ENCODE peak calls at places on chromosomes 12 and 14, in ten cellular contexts. One of them, this sample, is unnamed.

GRCh38 chr14:52906141-52906601 is 44.7 kb downstream of the FERMT2 start:
- DNase-seq in spleen: no peak
- DNase-seq in right lobe of liver: no peak
- DNase-seq in NB4: no peak
- DNase-seq in prostate gland: no peak
- DNase-seq in K562: no peak
- DNase-seq in gastrocnemius medialis: no peak
- DNase-seq in tibial nerve: no peak
- DNase-seq in esophagus squamous epithelium: no peak
- DNase-seq in upper lobe of left lung: no peak
- DNase-seq in this sample: no peak

GRCh38 chr14:23302290-23303225 is at the start of gene PPP1R3E:
- DNase-seq in prostate gland: peak
- DNase-seq in right lobe of liver: peak
- DNase-seq in gastrocnemius medialis: peak
- DNase-seq in NB4: peak
- DNase-seq in spleen: peak
- DNase-seq in upper lobe of left lung: peak
- DNase-seq in K562: peak
- DNase-seq in tibial nerve: no peak
- DNase-seq in esophagus squamous epithelium: no peak
- DNase-seq in this sample: peak

GRCh38 chr12:113812431-113813228 is 153.5 kb downstream of the RBM19 start:
- DNase-seq in right lobe of liver: no peak
- DNase-seq in gastrocnemius medialis: no peak
- DNase-seq in prostate gland: no peak
- DNase-seq in esophagus squamous epithelium: no peak
- DNase-seq in spleen: no peak
- DNase-seq in upper lobe of left lung: no peak
- DNase-seq in NB4: no peak
- DNase-seq in tibial nerve: no peak
- DNase-seq in K562: no peak
- DNase-seq in this sample: no peak

GRCh38 chr12:105480162-105480561 is 149.7 kb downstream of the C12orf75 start:
- DNase-seq in tibial nerve: no peak
- DNase-seq in K562: no peak
- DNase-seq in esophagus squamous epithelium: no peak
- DNase-seq in prostate gland: no peak
- DNase-seq in NB4: no peak
- DNase-seq in right lobe of liver: no peak
- DNase-seq in upper lobe of left lung: no peak
- DNase-seq in spleen: no peak
- DNase-seq in gastrocnemius medialis: no peak
- DNase-seq in this sample: no peak

GRCh38 chr12:54304187-54304810 is 3.5 kb upstream of the NFE2 start:
- DNase-seq in prostate gland: peak
- DNase-seq in tibial nerve: peak
- DNase-seq in right lobe of liver: peak
- DNase-seq in NB4: peak
- DNase-seq in upper lobe of left lung: peak
- DNase-seq in spleen: peak
- DNase-seq in gastrocnemius medialis: peak
- DNase-seq in K562: peak
- DNase-seq in esophagus squamous epithelium: peak
- DNase-seq in this sample: peak

GRCh38 chr14:59126714-59127436 is 61.6 kb upstream of the DAAM1 start:
- DNase-seq in right lobe of liver: no peak
- DNase-seq in upper lobe of left lung: no peak
- DNase-seq in spleen: no peak
- DNase-seq in esophagus squamous epithelium: no peak
- DNase-seq in prostate gland: peak
- DNase-seq in K562: peak
- DNase-seq in NB4: peak
- DNase-seq in gastrocnemius medialis: no peak
- DNase-seq in tibial nerve: peak
- DNase-seq in this sample: peak

GRCh38 chr12:81141220-81141619 is 63.3 kb downstream of the ACSS3 start:
- DNase-seq in right lobe of liver: no peak
- DNase-seq in gastrocnemius medialis: no peak
- DNase-seq in spleen: no peak
- DNase-seq in esophagus squamous epithelium: no peak
- DNase-seq in upper lobe of left lung: no peak
- DNase-seq in K562: no peak
- DNase-seq in tibial nerve: no peak
- DNase-seq in NB4: no peak
- DNase-seq in prostate gland: no peak
- DNase-seq in this sample: no peak

GRCh38 chr14:81313200-81313599 is 86.9 kb downstream of the STON2 start:
- DNase-seq in right lobe of liver: no peak
- DNase-seq in upper lobe of left lung: no peak
- DNase-seq in gastrocnemius medialis: no peak
- DNase-seq in prostate gland: no peak
- DNase-seq in K562: no peak
- DNase-seq in NB4: no peak
- DNase-seq in esophagus squamous epithelium: no peak
- DNase-seq in spleen: no peak
- DNase-seq in tibial nerve: no peak
- DNase-seq in this sample: no peak

DNA sequence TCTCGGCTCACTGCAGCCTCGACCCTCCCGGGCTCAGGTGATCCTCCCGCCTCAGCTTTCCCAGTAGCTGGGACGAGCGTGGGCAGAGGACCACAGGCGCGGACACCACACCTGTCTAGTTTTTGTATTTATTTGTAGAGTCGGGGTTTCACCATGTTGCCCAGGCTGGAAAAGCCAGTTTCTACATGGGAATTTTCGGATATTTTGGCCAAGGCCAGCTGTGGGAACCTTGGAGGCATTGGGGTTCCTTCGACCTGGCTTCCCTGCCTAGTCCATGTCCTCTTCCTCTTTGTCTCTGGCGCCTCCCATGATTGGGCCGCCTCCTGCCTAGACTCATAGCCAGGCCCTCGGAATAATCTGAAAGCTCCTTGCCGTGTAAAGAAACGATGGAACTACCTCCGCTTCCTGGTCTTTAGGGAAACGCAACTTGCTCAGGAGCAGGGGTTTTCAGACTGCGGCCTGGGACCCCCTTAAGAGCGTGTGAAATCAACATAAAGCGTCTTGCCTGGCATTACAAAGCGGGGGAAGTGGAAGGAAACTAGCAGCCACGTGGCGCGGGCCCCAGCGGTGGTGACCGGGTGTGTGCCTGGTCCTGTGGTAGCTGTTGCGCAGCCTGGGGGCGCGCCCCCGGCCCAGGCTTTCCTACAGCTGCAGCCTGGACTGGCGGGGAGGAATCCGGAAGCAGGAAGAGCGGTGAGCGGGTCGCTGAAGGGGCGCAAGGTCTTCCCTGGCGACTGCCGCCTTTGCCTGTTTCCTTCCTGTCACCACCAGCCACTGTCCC is 1.4 kb upstream of the HSP90AA1 start:
- DNase-seq in spleen: peak
- DNase-seq in K562: peak
- DNase-seq in right lobe of liver: peak
- DNase-seq in NB4: peak
- DNase-seq in prostate gland: peak
- DNase-seq in upper lobe of left lung: peak
- DNase-seq in esophagus squamous epithelium: no peak
- DNase-seq in gastrocnemius medialis: peak
- DNase-seq in tibial nerve: peak
- DNase-seq in this sample: no peak
- TF ChIP-seq POLR2A in spleen: no peak
- TF ChIP-seq POLR2A in K562: no peak
- TF ChIP-seq POLR2A in right lobe of liver: no peak
- TF ChIP-seq POLR2A in NB4: peak
- TF ChIP-seq POLR2A in prostate gland: peak
- TF ChIP-seq POLR2A in upper lobe of left lung: no peak
- TF ChIP-seq POLR2A in esophagus squamous epithelium: no peak
- TF ChIP-seq POLR2A in gastrocnemius medialis: no peak
- TF ChIP-seq POLR2A in tibial nerve: peak
- TF ChIP-seq POLR2A in this sample: no peak

GRCh38 chr12:104218935-104219334 is 3.4 kb downstream of the TXNRD1 start:
- DNase-seq in NB4: peak
- DNase-seq in spleen: no peak
- DNase-seq in right lobe of liver: no peak
- DNase-seq in upper lobe of left lung: no peak
- DNase-seq in tibial nerve: no peak
- DNase-seq in esophagus squamous epithelium: no peak
- DNase-seq in prostate gland: no peak
- DNase-seq in gastrocnemius medialis: no peak
- DNase-seq in K562: no peak
- DNase-seq in this sample: no peak

GRCh38 chr12:104212516-104212915 is 3.1 kb upstream of the TXNRD1 start:
- DNase-seq in tibial nerve: no peak
- DNase-seq in gastrocnemius medialis: no peak
- DNase-seq in upper lobe of left lung: no peak
- DNase-seq in prostate gland: no peak
- DNase-seq in esophagus squamous epithelium: no peak
- DNase-seq in K562: no peak
- DNase-seq in spleen: no peak
- DNase-seq in right lobe of liver: no peak
- DNase-seq in NB4: no peak
- DNase-seq in this sample: no peak

GRCh38 chr12:104216461-104217058 is 981 bp downstream of the TXNRD1 start:
- DNase-seq in spleen: no peak
- DNase-seq in NB4: no peak
- DNase-seq in right lobe of liver: no peak
- DNase-seq in upper lobe of left lung: no peak
- DNase-seq in gastrocnemius medialis: no peak
- DNase-seq in prostate gland: no peak
- DNase-seq in esophagus squamous epithelium: no peak
- DNase-seq in tibial nerve: no peak
- DNase-seq in K562: no peak
- DNase-seq in this sample: no peak

GRCh38 chr12:104213952-104214351 is 1.6 kb upstream of the TXNRD1 start:
- DNase-seq in prostate gland: peak
- DNase-seq in K562: no peak
- DNase-seq in tibial nerve: peak
- DNase-seq in spleen: no peak
- DNase-seq in NB4: no peak
- DNase-seq in esophagus squamous epithelium: no peak
- DNase-seq in right lobe of liver: no peak
- DNase-seq in gastrocnemius medialis: no peak
- DNase-seq in upper lobe of left lung: no peak
- DNase-seq in this sample: peak

DNA sequence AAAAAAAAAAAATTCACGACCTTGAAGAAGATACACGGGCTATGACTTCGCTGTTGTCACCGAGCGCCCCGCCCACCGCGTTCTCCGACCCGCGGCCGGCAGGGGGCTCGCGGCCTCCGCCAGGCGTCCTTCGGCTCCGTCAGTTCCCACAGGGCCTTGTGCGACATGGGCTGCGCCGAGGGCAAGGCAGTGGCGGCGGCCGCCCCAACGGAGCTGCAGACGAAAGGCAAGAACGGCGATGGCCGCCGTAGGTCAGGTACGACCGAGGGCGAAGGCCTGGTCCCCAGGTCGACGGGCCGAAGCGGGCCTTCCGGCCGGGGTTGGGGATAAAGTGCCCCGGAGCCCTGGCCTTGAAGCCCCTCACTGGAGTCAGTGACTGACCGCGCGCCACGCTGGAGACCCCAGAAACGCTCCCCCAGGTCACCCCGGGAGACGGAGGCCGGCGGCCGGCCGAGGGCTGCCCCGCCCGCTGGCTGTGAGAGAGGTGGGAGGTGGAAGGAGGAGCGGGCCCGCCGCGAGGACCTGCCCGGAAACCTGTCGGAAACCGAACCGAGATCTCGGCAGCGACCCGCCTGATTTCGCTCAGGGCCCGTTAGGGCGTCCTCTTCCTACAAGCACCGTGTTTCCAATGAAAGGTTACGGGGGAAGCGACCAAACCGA is at the start of gene TXNRD1:
- DNase-seq in K562: peak
- DNase-seq in esophagus squamous epithelium: peak
- DNase-seq in prostate gland: peak
- DNase-seq in NB4: peak
- DNase-seq in spleen: peak
- DNase-seq in right lobe of liver: peak
- DNase-seq in gastrocnemius medialis: peak
- DNase-seq in upper lobe of left lung: peak
- DNase-seq in tibial nerve: peak
- DNase-seq in this sample: no peak
- TF ChIP-seq POLR2A in K562: peak
- TF ChIP-seq POLR2A in esophagus squamous epithelium: no peak
- TF ChIP-seq POLR2A in prostate gland: no peak
- TF ChIP-seq POLR2A in NB4: no peak
- TF ChIP-seq POLR2A in spleen: no peak
- TF ChIP-seq POLR2A in right lobe of liver: no peak
- TF ChIP-seq POLR2A in gastrocnemius medialis: no peak
- TF ChIP-seq POLR2A in upper lobe of left lung: no peak
- TF ChIP-seq POLR2A in tibial nerve: no peak
- TF ChIP-seq POLR2A in this sample: no peak

GRCh38 chr14:89619616-89620273 is 202.7 kb upstream of the FOXN3 start:
- DNase-seq in K562: no peak
- DNase-seq in prostate gland: no peak
- DNase-seq in esophagus squamous epithelium: no peak
- DNase-seq in NB4: no peak
- DNase-seq in tibial nerve: no peak
- DNase-seq in gastrocnemius medialis: no peak
- DNase-seq in spleen: no peak
- DNase-seq in upper lobe of left lung: no peak
- DNase-seq in right lobe of liver: no peak
- DNase-seq in this sample: no peak

GRCh38 chr14:89617471-89618291 is 200.6 kb upstream of the FOXN3 start:
- DNase-seq in upper lobe of left lung: no peak
- DNase-seq in esophagus squamous epithelium: no peak
- DNase-seq in gastrocnemius medialis: peak
- DNase-seq in NB4: no peak
- DNase-seq in K562: no peak
- DNase-seq in prostate gland: peak
- DNase-seq in tibial nerve: peak
- DNase-seq in right lobe of liver: peak
- DNase-seq in spleen: no peak
- DNase-seq in this sample: no peak

GRCh38 chr14:89618309-89618708 is 201.3 kb upstream of the FOXN3 start:
- DNase-seq in gastrocnemius medialis: no peak
- DNase-seq in NB4: peak
- DNase-seq in esophagus squamous epithelium: no peak
- DNase-seq in spleen: no peak
- DNase-seq in upper lobe of left lung: no peak
- DNase-seq in tibial nerve: no peak
- DNase-seq in prostate gland: no peak
- DNase-seq in right lobe of liver: no peak
- DNase-seq in K562: no peak
- DNase-seq in this sample: no peak

GRCh38 chr14:89620436-89620835 is 203.4 kb upstream of the FOXN3 start:
- DNase-seq in right lobe of liver: no peak
- DNase-seq in gastrocnemius medialis: no peak
- DNase-seq in spleen: no peak
- DNase-seq in prostate gland: no peak
- DNase-seq in K562: no peak
- DNase-seq in esophagus squamous epithelium: no peak
- DNase-seq in upper lobe of left lung: no peak
- DNase-seq in NB4: no peak
- DNase-seq in tibial nerve: no peak
- DNase-seq in this sample: no peak

GRCh38 chr14:89618821-89619551 is 202.0 kb upstream of the FOXN3 start:
- DNase-seq in esophagus squamous epithelium: no peak
- DNase-seq in right lobe of liver: peak
- DNase-seq in prostate gland: peak
- DNase-seq in K562: peak
- DNase-seq in upper lobe of left lung: peak
- DNase-seq in spleen: peak
- DNase-seq in NB4: peak
- DNase-seq in tibial nerve: peak
- DNase-seq in gastrocnemius medialis: peak
- DNase-seq in this sample: peak
- TF ChIP-seq POLR2A in esophagus squamous epithelium: peak
- TF ChIP-seq POLR2A in right lobe of liver: peak
- TF ChIP-seq POLR2A in prostate gland: no peak
- TF ChIP-seq POLR2A in K562: no peak
- TF ChIP-seq POLR2A in upper lobe of left lung: no peak
- TF ChIP-seq POLR2A in spleen: no peak
- TF ChIP-seq POLR2A in NB4: no peak
- TF ChIP-seq POLR2A in tibial nerve: no peak
- TF ChIP-seq POLR2A in gastrocnemius medialis: peak
- TF ChIP-seq POLR2A in this sample: no peak

DNA sequence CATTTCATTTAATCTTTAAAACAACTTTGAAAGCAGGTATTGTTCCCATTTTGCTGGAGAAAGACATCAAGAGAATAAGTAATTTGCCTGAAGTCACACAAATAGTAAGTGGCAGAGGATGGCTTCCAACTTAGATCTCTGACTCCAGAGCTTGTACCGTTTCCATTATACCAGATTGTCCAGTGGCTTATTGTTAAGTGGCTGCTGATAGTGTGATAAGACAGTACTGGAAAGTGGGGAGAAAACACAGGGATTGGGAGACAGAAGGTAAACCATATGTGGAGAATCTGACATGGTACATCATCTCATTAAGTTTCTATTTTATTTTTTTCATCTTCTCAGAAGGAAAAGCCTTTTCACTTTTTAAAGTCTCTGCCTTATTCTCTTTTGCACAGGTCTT is 108.5 kb downstream of the SRGAP1 start:
- DNase-seq in spleen: no peak
- DNase-seq in esophagus squamous epithelium: no peak
- DNase-seq in K562: no peak
- DNase-seq in right lobe of liver: no peak
- DNase-seq in NB4: no peak
- DNase-seq in tibial nerve: no peak
- DNase-seq in upper lobe of left lung: no peak
- DNase-seq in gastrocnemius medialis: no peak
- DNase-seq in prostate gland: no peak
- DNase-seq in this sample: no peak
- TF ChIP-seq POLR2A in spleen: no peak
- TF ChIP-seq POLR2A in esophagus squamous epithelium: no peak
- TF ChIP-seq POLR2A in K562: no peak
- TF ChIP-seq POLR2A in right lobe of liver: no peak
- TF ChIP-seq POLR2A in NB4: no peak
- TF ChIP-seq POLR2A in tibial nerve: no peak
- TF ChIP-seq POLR2A in upper lobe of left lung: no peak
- TF ChIP-seq POLR2A in gastrocnemius medialis: no peak
- TF ChIP-seq POLR2A in prostate gland: no peak
- TF ChIP-seq POLR2A in this sample: no peak

This sample was measured in H54.